ENCODE peak calls at places on chromosomes 7 and 10, in eight cellular contexts. H, W, B, O, P, K, C and M are unnamed samples.
A peak's percentile ranks its signal among the peaks of the same experiment; 100 is the strongest.

GRCh38 chr7:107089627-107090026 is 45.1 kb downstream of the PRKAR2B start:
- DNase-seq in H (no peak), W (no peak), B (no peak), O (no peak), P (no peak), K (no peak), C (no peak), M (no peak)

GRCh38 chr7:45881759-45882464 is 6.4 kb upstream of the IGFBP1 start:
- DNase-seq in H (no peak), W (no peak), B (no peak), O (no peak), P (no peak), K (no peak), C (no peak), M (no peak)

GRCh38 chr7:3279147-3279818 is 21.8 kb upstream of the SDK1 start:
- DNase-seq in H (no peak), W (no peak), B (no peak), O (no peak), P (no peak), K (no peak), C (no peak), M (no peak)

GRCh38 chr7:156739596-156739995 is 99.0 kb downstream of the RNF32 start:
- DNase-seq in H (no peak), W (no peak), B (no peak), O (no peak), P (no peak), K (no peak), C (no peak), M (no peak)

GRCh38 chr10:15344876-15345285 is 26.2 kb downstream of the FAM171A1 start:
- DNase-seq in H (no peak), W (no peak), B (no peak), O (peak; percentile 24), P (peak; percentile 60), K (no peak), C (no peak), M (no peak)

GRCh38 chr7:95365151-95365550 is 31.0 kb downstream of the PON3 start:
- DNase-seq in H (no peak), W (no peak), B (no peak), O (no peak), P (no peak), K (no peak), C (no peak), M (no peak)

GRCh38 chr10:5996696-5997095 is 19.4 kb upstream of the IL15RA start:
- DNase-seq in H (no peak), W (no peak), B (no peak), O (no peak), P (no peak), K (no peak), C (no peak), M (no peak)

GRCh38 chr10:124316316-124316715 is 102.4 kb downstream of the OAT start:
- DNase-seq in H (no peak), W (peak; percentile 13), B (no peak), O (no peak), P (no peak), K (no peak), C (no peak), M (no peak)

GRCh38 chr7:6202117-6202516 is 70.3 kb downstream of the CYTH3 start:
- DNase-seq in H (no peak), W (no peak), B (no peak), O (no peak), P (no peak), K (no peak), C (no peak), M (no peak)

GRCh38 chr10:31404640-31405039 is 85.6 kb downstream of the ZEB1 start:
- DNase-seq in H (no peak), W (no peak), B (no peak), O (no peak), P (no peak), K (no peak), C (no peak), M (no peak)

GRCh38 chr10:3579845-3580244 is 205.2 kb downstream of the KLF6 start:
- DNase-seq in H (no peak), W (no peak), B (no peak), O (no peak), P (no peak), K (no peak), C (no peak), M (no peak)

GRCh38 chr10:131137223-131137622 is 174.3 kb downstream of the TCERG1L start:
- DNase-seq in H (no peak), W (no peak), B (no peak), O (no peak), P (no peak), K (no peak), C (no peak), M (no peak)

GRCh38 chr10:63630928-63631685 is 109.9 kb downstream of the REEP3 start:
- DNase-seq in H (no peak), W (no peak), B (no peak), O (no peak), P (no peak), K (no peak), C (no peak), M (no peak)

GRCh38 chr10:63668081-63668480 is 146.9 kb downstream of the REEP3 start:
- DNase-seq in H (no peak), W (no peak), B (no peak), O (no peak), P (no peak), K (no peak), C (no peak), M (no peak)

GRCh38 chr7:92682324-92682723 is 92.1 kb upstream of the FAM133B start:
- DNase-seq in H (no peak), W (no peak), B (peak; percentile 30), O (no peak), P (no peak), K (no peak), C (no peak), M (no peak)

GRCh38 chr10:102134416-102134815 is 1.6 kb downstream of the PPRC1 start:
- DNase-seq in H (no peak), W (no peak), B (no peak), O (no peak), P (no peak), K (no peak), C (no peak), M (no peak)
- H3K27ac ChIP-seq in H (peak overlapping the region; percentile 98), W (no peak overlapping the region), B (peak overlapping the region; percentile 95), O (peak overlapping the region; percentile 91), P (no peak overlapping the region), K (peak overlapping the region; percentile 75), C (no peak overlapping the region), M (no peak overlapping the region)

GRCh38 chr10:4663162-4663992 is 162.6 kb upstream of the AKR1E2 start:
- DNase-seq in H (peak; percentile 89), W (no peak), B (peak; percentile 77), O (peak; percentile 80), P (peak; percentile 91), K (peak; percentile 15), C (peak; percentile 53), M (no peak)
- TF ChIP-seq POLR2A in H (peak; percentile 46), W (no peak), B (peak; percentile 57), O (peak; percentile 19), P (peak; percentile 26), K (no peak), C (no peak), M (no peak)

GRCh38 chr7:36407636-36408550 is 18.2 kb downstream of the ANLN start:
- DNase-seq in H (no peak), W (no peak), B (no peak), O (no peak), P (no peak), K (no peak), C (no peak), M (no peak)

GRCh38 chr7:36405409-36405803 is 15.7 kb downstream of the ANLN start:
- DNase-seq in H (no peak), W (no peak), B (no peak), O (no peak), P (no peak), K (no peak), C (no peak), M (no peak)

GRCh38 chr7:36404639-36405408 is 15.2 kb downstream of the ANLN start:
- DNase-seq in H (no peak), W (no peak), B (no peak), O (no peak), P (no peak), K (no peak), C (no peak), M (no peak)

GRCh38 chr7:36408589-36408988 is 18.9 kb downstream of the ANLN start:
- DNase-seq in H (no peak), W (no peak), B (no peak), O (no peak), P (no peak), K (no peak), C (no peak), M (no peak)

GRCh38 chr7:36406156-36406555 is 16.5 kb downstream of the ANLN start:
- DNase-seq in H (no peak), W (no peak), B (no peak), O (no peak), P (no peak), K (no peak), C (no peak), M (no peak)
- H3K27ac ChIP-seq in H (no peak overlapping the region), W (no peak overlapping the region), B (no peak overlapping the region), O (no peak overlapping the region), P (no peak overlapping the region), K (no peak overlapping the region), C (no peak overlapping the region), M (no peak overlapping the region)

DNA sequence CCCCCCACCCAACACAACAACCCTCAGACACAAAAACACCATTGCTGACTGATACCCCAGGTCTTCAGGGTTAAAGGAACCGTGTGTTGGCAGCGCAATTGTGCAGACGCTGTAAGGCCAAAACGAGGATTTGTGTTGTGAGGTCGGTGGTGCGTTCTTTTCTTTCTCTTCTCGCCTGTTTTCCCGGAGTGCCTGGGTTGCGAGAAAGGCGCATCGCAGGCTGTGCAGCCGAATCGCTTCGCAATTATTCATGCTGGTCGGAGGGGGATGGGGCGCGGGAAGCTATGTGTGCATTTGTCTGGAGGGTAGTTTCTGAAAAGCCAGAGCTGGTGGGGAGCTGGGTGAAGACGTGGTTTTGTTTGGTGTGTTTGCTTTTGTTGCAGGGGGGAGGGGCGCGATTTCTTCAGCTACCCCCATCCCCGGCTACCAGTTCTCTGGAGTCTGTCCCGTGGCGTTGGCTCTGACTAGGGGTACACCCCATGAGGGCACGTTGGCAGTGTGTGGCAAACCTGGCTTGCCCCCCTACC is 2.1 kb downstream of the MXI1 start:
- DNase-seq in H (peak; percentile 54), W (peak; percentile 89), B (peak; percentile 71), O (peak; percentile 76), P (peak; percentile 48), K (no peak), C (no peak), M (peak; percentile 79)
- TF ChIP-seq POLR2A in H (peak; percentile 17), W (no peak), B (peak; percentile 42), O (peak; percentile 50), P (no peak), K (no peak), C (no peak), M (peak; percentile 6)

GRCh38 chr7:75559355-75559986 is 67.4 kb downstream of the SPDYE5 start:
- DNase-seq in H (no peak), W (no peak), B (no peak), O (no peak), P (no peak), K (no peak), C (no peak), M (no peak)
- H3K27ac ChIP-seq in H (no peak overlapping the region), W (no peak overlapping the region), B (no peak overlapping the region), O (no peak overlapping the region), P (no peak overlapping the region), K (no peak overlapping the region), C (no peak overlapping the region), M (no peak overlapping the region)